ENCODE peak calls at places on chromosomes 3 and 15, in six cellular contexts. One of them, this sample, is unnamed.

GRCh38 chr3:85560088-85560790 is 601.5 kb downstream of the CADM2 start:
- DNase-seq in lower leg skin: no peak
- DNase-seq in stimulated activated naive B cell treated with anti-CD40 and anti-IgM and Interleukin-4, amounts not matched to agents 10 μg/mL and 1 μg/mL and 100 μg/mL, for 72 hours: no peak
- DNase-seq in astrocyte of the cerebellum: peak
- DNase-seq in activated T-cell treated with anti-CD3 and anti-CD28 coated beads, Interleukin-2, amount 50 U/mL, for 4 hours: no peak
- DNase-seq in stimulated activated CD4-positive, alpha-beta T cell treated with anti-CD3 and anti-CD28 coated beads, Interleukin-1b, Interleukin-23, amount 100 ng/mL, for 48 hours: no peak
- DNase-seq in this sample: peak

GRCh38 chr3:72991522-72991921 is 5.1 kb upstream of the PPP4R2 start:
- DNase-seq in lower leg skin: no peak
- DNase-seq in stimulated activated naive B cell treated with anti-CD40 and anti-IgM and Interleukin-4, amounts not matched to agents 10 μg/mL and 1 μg/mL and 100 μg/mL, for 72 hours: no peak
- DNase-seq in astrocyte of the cerebellum: no peak
- DNase-seq in activated T-cell treated with anti-CD3 and anti-CD28 coated beads, Interleukin-2, amount 50 U/mL, for 4 hours: no peak
- DNase-seq in stimulated activated CD4-positive, alpha-beta T cell treated with anti-CD3 and anti-CD28 coated beads, Interleukin-1b, Interleukin-23, amount 100 ng/mL, for 48 hours: no peak
- DNase-seq in this sample: no peak

GRCh38 chr3:156516951-156517350 is 38.0 kb downstream of the SSR3 start:
- DNase-seq in lower leg skin: no peak
- DNase-seq in stimulated activated naive B cell treated with anti-CD40 and anti-IgM and Interleukin-4, amounts not matched to agents 10 μg/mL and 1 μg/mL and 100 μg/mL, for 72 hours: no peak
- DNase-seq in astrocyte of the cerebellum: no peak
- DNase-seq in activated T-cell treated with anti-CD3 and anti-CD28 coated beads, Interleukin-2, amount 50 U/mL, for 4 hours: no peak
- DNase-seq in stimulated activated CD4-positive, alpha-beta T cell treated with anti-CD3 and anti-CD28 coated beads, Interleukin-1b, Interleukin-23, amount 100 ng/mL, for 48 hours: no peak
- DNase-seq in this sample: no peak

GRCh38 chr3:46271910-46272309 is 29.6 kb downstream of the CCR3 start:
- DNase-seq in lower leg skin: no peak
- DNase-seq in stimulated activated naive B cell treated with anti-CD40 and anti-IgM and Interleukin-4, amounts not matched to agents 10 μg/mL and 1 μg/mL and 100 μg/mL, for 72 hours: no peak
- DNase-seq in astrocyte of the cerebellum: no peak
- DNase-seq in activated T-cell treated with anti-CD3 and anti-CD28 coated beads, Interleukin-2, amount 50 U/mL, for 4 hours: no peak
- DNase-seq in stimulated activated CD4-positive, alpha-beta T cell treated with anti-CD3 and anti-CD28 coated beads, Interleukin-1b, Interleukin-23, amount 100 ng/mL, for 48 hours: no peak
- DNase-seq in this sample: no peak

GRCh38 chr3:51963951-51964451 is 3.3 kb downstream of the PCBP4 start:
- DNase-seq in lower leg skin: no peak
- DNase-seq in stimulated activated naive B cell treated with anti-CD40 and anti-IgM and Interleukin-4, amounts not matched to agents 10 μg/mL and 1 μg/mL and 100 μg/mL, for 72 hours: no peak
- DNase-seq in astrocyte of the cerebellum: no peak
- DNase-seq in activated T-cell treated with anti-CD3 and anti-CD28 coated beads, Interleukin-2, amount 50 U/mL, for 4 hours: no peak
- DNase-seq in stimulated activated CD4-positive, alpha-beta T cell treated with anti-CD3 and anti-CD28 coated beads, Interleukin-1b, Interleukin-23, amount 100 ng/mL, for 48 hours: no peak
- DNase-seq in this sample: peak

GRCh38 chr3:146134348-146135117 is 26.5 kb downstream of the PLOD2 start:
- DNase-seq in lower leg skin: no peak
- DNase-seq in stimulated activated naive B cell treated with anti-CD40 and anti-IgM and Interleukin-4, amounts not matched to agents 10 μg/mL and 1 μg/mL and 100 μg/mL, for 72 hours: no peak
- DNase-seq in astrocyte of the cerebellum: no peak
- DNase-seq in activated T-cell treated with anti-CD3 and anti-CD28 coated beads, Interleukin-2, amount 50 U/mL, for 4 hours: no peak
- DNase-seq in stimulated activated CD4-positive, alpha-beta T cell treated with anti-CD3 and anti-CD28 coated beads, Interleukin-1b, Interleukin-23, amount 100 ng/mL, for 48 hours: no peak
- DNase-seq in this sample: no peak

GRCh38 chr3:168165390-168166269 is 69.9 kb upstream of the GOLIM4 start:
- DNase-seq in lower leg skin: peak
- DNase-seq in stimulated activated naive B cell treated with anti-CD40 and anti-IgM and Interleukin-4, amounts not matched to agents 10 μg/mL and 1 μg/mL and 100 μg/mL, for 72 hours: peak
- DNase-seq in astrocyte of the cerebellum: peak
- DNase-seq in activated T-cell treated with anti-CD3 and anti-CD28 coated beads, Interleukin-2, amount 50 U/mL, for 4 hours: no peak
- DNase-seq in stimulated activated CD4-positive, alpha-beta T cell treated with anti-CD3 and anti-CD28 coated beads, Interleukin-1b, Interleukin-23, amount 100 ng/mL, for 48 hours: peak
- DNase-seq in this sample: peak

GRCh38 chr3:34212671-34213070 is 414.2 kb downstream of the PDCD6IP start:
- DNase-seq in lower leg skin: no peak
- DNase-seq in stimulated activated naive B cell treated with anti-CD40 and anti-IgM and Interleukin-4, amounts not matched to agents 10 μg/mL and 1 μg/mL and 100 μg/mL, for 72 hours: no peak
- DNase-seq in astrocyte of the cerebellum: peak
- DNase-seq in activated T-cell treated with anti-CD3 and anti-CD28 coated beads, Interleukin-2, amount 50 U/mL, for 4 hours: no peak
- DNase-seq in stimulated activated CD4-positive, alpha-beta T cell treated with anti-CD3 and anti-CD28 coated beads, Interleukin-1b, Interleukin-23, amount 100 ng/mL, for 48 hours: no peak
- DNase-seq in this sample: no peak

GRCh38 chr15:90294601-90295269 is 29.3 kb downstream of the NGRN start:
- DNase-seq in lower leg skin: peak
- DNase-seq in stimulated activated naive B cell treated with anti-CD40 and anti-IgM and Interleukin-4, amounts not matched to agents 10 μg/mL and 1 μg/mL and 100 μg/mL, for 72 hours: no peak
- DNase-seq in astrocyte of the cerebellum: no peak
- DNase-seq in activated T-cell treated with anti-CD3 and anti-CD28 coated beads, Interleukin-2, amount 50 U/mL, for 4 hours: no peak
- DNase-seq in stimulated activated CD4-positive, alpha-beta T cell treated with anti-CD3 and anti-CD28 coated beads, Interleukin-1b, Interleukin-23, amount 100 ng/mL, for 48 hours: no peak
- DNase-seq in this sample: no peak

GRCh38 chr15:64536244-64536836 is 76.0 kb downstream of the ZNF609 start:
- DNase-seq in lower leg skin: no peak
- DNase-seq in stimulated activated naive B cell treated with anti-CD40 and anti-IgM and Interleukin-4, amounts not matched to agents 10 μg/mL and 1 μg/mL and 100 μg/mL, for 72 hours: no peak
- DNase-seq in astrocyte of the cerebellum: peak
- DNase-seq in activated T-cell treated with anti-CD3 and anti-CD28 coated beads, Interleukin-2, amount 50 U/mL, for 4 hours: peak
- DNase-seq in stimulated activated CD4-positive, alpha-beta T cell treated with anti-CD3 and anti-CD28 coated beads, Interleukin-1b, Interleukin-23, amount 100 ng/mL, for 48 hours: peak
- DNase-seq in this sample: no peak

GRCh38 chr3:124700880-124701684 is 29.2 kb upstream of the UMPS start:
- DNase-seq in lower leg skin: no peak
- DNase-seq in stimulated activated naive B cell treated with anti-CD40 and anti-IgM and Interleukin-4, amounts not matched to agents 10 μg/mL and 1 μg/mL and 100 μg/mL, for 72 hours: no peak
- DNase-seq in astrocyte of the cerebellum: no peak
- DNase-seq in activated T-cell treated with anti-CD3 and anti-CD28 coated beads, Interleukin-2, amount 50 U/mL, for 4 hours: no peak
- DNase-seq in stimulated activated CD4-positive, alpha-beta T cell treated with anti-CD3 and anti-CD28 coated beads, Interleukin-1b, Interleukin-23, amount 100 ng/mL, for 48 hours: no peak
- DNase-seq in this sample: no peak

GRCh38 chr3:36560685-36561084 is 180.4 kb downstream of the STAC start:
- DNase-seq in lower leg skin: no peak
- DNase-seq in stimulated activated naive B cell treated with anti-CD40 and anti-IgM and Interleukin-4, amounts not matched to agents 10 μg/mL and 1 μg/mL and 100 μg/mL, for 72 hours: no peak
- DNase-seq in astrocyte of the cerebellum: no peak
- DNase-seq in activated T-cell treated with anti-CD3 and anti-CD28 coated beads, Interleukin-2, amount 50 U/mL, for 4 hours: no peak
- DNase-seq in stimulated activated CD4-positive, alpha-beta T cell treated with anti-CD3 and anti-CD28 coated beads, Interleukin-1b, Interleukin-23, amount 100 ng/mL, for 48 hours: no peak
- DNase-seq in this sample: no peak

GRCh38 chr3:42012378-42012934 is 50.6 kb upstream of the ULK4 start:
- DNase-seq in lower leg skin: peak
- DNase-seq in stimulated activated naive B cell treated with anti-CD40 and anti-IgM and Interleukin-4, amounts not matched to agents 10 μg/mL and 1 μg/mL and 100 μg/mL, for 72 hours: no peak
- DNase-seq in astrocyte of the cerebellum: no peak
- DNase-seq in activated T-cell treated with anti-CD3 and anti-CD28 coated beads, Interleukin-2, amount 50 U/mL, for 4 hours: no peak
- DNase-seq in stimulated activated CD4-positive, alpha-beta T cell treated with anti-CD3 and anti-CD28 coated beads, Interleukin-1b, Interleukin-23, amount 100 ng/mL, for 48 hours: no peak
- DNase-seq in this sample: no peak

GRCh38 chr3:73719877-73720276 is 95.1 kb upstream of the PDZRN3 start:
- DNase-seq in lower leg skin: no peak
- DNase-seq in stimulated activated naive B cell treated with anti-CD40 and anti-IgM and Interleukin-4, amounts not matched to agents 10 μg/mL and 1 μg/mL and 100 μg/mL, for 72 hours: no peak
- DNase-seq in astrocyte of the cerebellum: no peak
- DNase-seq in activated T-cell treated with anti-CD3 and anti-CD28 coated beads, Interleukin-2, amount 50 U/mL, for 4 hours: no peak
- DNase-seq in stimulated activated CD4-positive, alpha-beta T cell treated with anti-CD3 and anti-CD28 coated beads, Interleukin-1b, Interleukin-23, amount 100 ng/mL, for 48 hours: no peak
- DNase-seq in this sample: no peak

GRCh38 chr3:50221413-50222168 is 14.4 kb upstream of the GNAI2 start:
- DNase-seq in lower leg skin: no peak
- DNase-seq in stimulated activated naive B cell treated with anti-CD40 and anti-IgM and Interleukin-4, amounts not matched to agents 10 μg/mL and 1 μg/mL and 100 μg/mL, for 72 hours: no peak
- DNase-seq in astrocyte of the cerebellum: no peak
- DNase-seq in activated T-cell treated with anti-CD3 and anti-CD28 coated beads, Interleukin-2, amount 50 U/mL, for 4 hours: no peak
- DNase-seq in stimulated activated CD4-positive, alpha-beta T cell treated with anti-CD3 and anti-CD28 coated beads, Interleukin-1b, Interleukin-23, amount 100 ng/mL, for 48 hours: no peak
- DNase-seq in this sample: no peak